ENCODE peak calls at places on chromosomes 1 and 21, in six cellular contexts. S is GM23338, D is ovary, F is endodermal cell, C is psoas muscle, O is HL-60. E is an unnamed sample.

GRCh38 chr1:76187436-76187835 is 112.9 kb downstream of the ST6GALNAC3 start:
- DNase-seq in D (no peak), C (no peak), S (no peak), F (no peak), O (no peak), E (no peak)

GRCh38 chr1:18926315-18927081 is 24.1 kb upstream of the ALDH4A1 start:
- DNase-seq in O (peak; percentile 76), C (peak; percentile 78), S (no peak), F (no peak), D (no peak), E (peak; percentile 89)

GRCh38 chr1:202998836-202999750 is 8.1 kb upstream of the TMEM183A start:
- DNase-seq in F (peak; percentile 78), D (no peak), C (no peak), O (peak; percentile 71), S (peak; percentile 85), E (peak; percentile 82)

GRCh38 chr1:190479028-190479427 is 1.4 kb upstream of the BRINP3 start:
- DNase-seq in F (no peak), S (peak; percentile 65), D (no peak), O (no peak), C (no peak), E (no peak)

GRCh38 chr1:73593379-73593778 is 604.6 kb downstream of the LRRIQ3 start:
- DNase-seq in C (no peak), D (no peak), F (peak; percentile 49), O (no peak), S (peak; percentile 44), E (peak; percentile 58)

GRCh38 chr1:89065077-89065868 is at the start of gene GBP1:
- DNase-seq in F (no peak), S (no peak), D (no peak), C (no peak), O (no peak), E (no peak)

GRCh38 chr1:206905295-206906164 is 8.3 kb downstream of the IL24 start:
- DNase-seq in O (no peak), C (no peak), S (no peak), D (no peak), F (no peak), E (no peak)

GRCh38 chr1:95437011-95437410 is 203.0 kb downstream of the RWDD3 start:
- DNase-seq in D (no peak), F (no peak), O (no peak), S (no peak), C (no peak), E (no peak)

GRCh38 chr1:8281843-8282509 is 35.9 kb upstream of the SLC45A1 start:
- DNase-seq in D (no peak), F (no peak), C (no peak), S (no peak), O (no peak), E (peak; percentile 79)

GRCh38 chr1:190124068-190124467 is 353.6 kb downstream of the BRINP3 start:
- DNase-seq in O (no peak), D (no peak), S (peak; percentile 15), C (no peak), F (no peak), E (no peak)

GRCh38 chr1:155218854-155219591 is 10.5 kb downstream of the MTX1 start:
- DNase-seq in O (peak; percentile 74), D (no peak), C (no peak), S (peak; percentile 87), F (peak; percentile 84), E (peak; percentile 61)

GRCh38 chr1:41539416-41539800 is 54.9 kb upstream of the EDN2 start:
- DNase-seq in C (no peak), D (peak; percentile 23), S (no peak), F (no peak), O (no peak), E (no peak)

GRCh38 chr1:191943684-191944083 is 214.6 kb upstream of the RGS18 start:
- DNase-seq in O (no peak), C (no peak), S (no peak), F (no peak), D (no peak), E (no peak)

GRCh38 chr1:48109390-48110009 is 112.3 kb upstream of the TRABD2B start:
- DNase-seq in F (peak; percentile 70), C (no peak), D (no peak), S (peak; percentile 82), O (peak; percentile 7), E (no peak)

GRCh38 chr21:35896060-35896459 is 164.3 kb downstream of the SETD4 start:
- DNase-seq in S (no peak), F (no peak), C (no peak), O (no peak), D (no peak), E (no peak)

GRCh38 chr1:6785721-6786505 is 659 bp downstream of the CAMTA1 start:
- DNase-seq in F (peak; percentile 74), O (no peak), S (peak; percentile 74), C (peak; percentile 66), D (peak; percentile 72), E (peak; percentile 47)

GRCh38 chr21:29642551-29643245 is 297.1 kb downstream of the GRIK1 start:
- DNase-seq in C (peak; percentile 39), D (no peak), O (no peak), F (no peak), S (no peak), E (no peak)

GRCh38 chr1:24321712-24322635 is 2.8 kb downstream of the GRHL3 start:
- DNase-seq in C (peak; percentile 73), F (peak; percentile 87), S (peak; percentile 78), D (peak; percentile 57), O (peak; percentile 86), E (peak; percentile 32)

GRCh38 chr1:24322636-24323177 is 3.5 kb downstream of the GRHL3 start:
- DNase-seq in C (no peak), D (no peak), O (no peak), S (no peak), F (no peak), E (no peak)

GRCh38 chr1:24323281-24323680 is 4.1 kb downstream of the GRHL3 start:
- DNase-seq in C (no peak), S (no peak), O (no peak), D (no peak), F (no peak), E (no peak)

GRCh38 chr1:24325587-24326449 is 6.7 kb downstream of the GRHL3 start:
- DNase-seq in O (no peak), C (no peak), S (no peak), D (no peak), F (no peak), E (no peak)

DNA sequence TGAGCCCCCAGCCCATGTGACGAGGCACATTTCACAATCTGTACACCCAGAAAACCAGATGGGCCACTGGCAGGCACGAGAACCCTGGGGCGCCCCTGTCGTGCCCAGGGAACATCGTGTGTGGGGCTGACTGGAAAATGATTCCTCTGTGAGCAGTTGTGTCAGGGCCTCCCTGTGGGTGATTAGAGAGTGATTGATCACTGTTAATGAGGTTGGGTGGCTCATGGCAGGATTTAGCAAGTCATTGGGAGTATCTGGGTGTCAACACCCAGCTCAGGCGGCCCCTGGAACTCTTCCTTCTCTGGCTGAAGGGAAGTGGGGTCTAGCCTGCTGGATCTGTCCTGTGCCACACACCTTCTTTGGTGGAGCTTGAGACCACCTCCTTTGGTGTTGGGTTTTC is 5.7 kb downstream of the GRHL3 start:
- DNase-seq in C (no peak), D (no peak), F (no peak), O (no peak), S (no peak), E (no peak)
- H3K27ac ChIP-seq in C (no peak overlapping the region), D (no peak overlapping the region), F (no peak overlapping the region), O (no peak overlapping the region), S (no peak overlapping the region), E (no peak overlapping the region)

GRCh38 chr1:59075021-59075420 is 221.9 kb upstream of the FGGY start:
- DNase-seq in D (no peak), O (no peak), C (no peak), S (no peak), F (no peak), E (no peak)

GRCh38 chr1:59079434-59080135 is 217.3 kb upstream of the FGGY start:
- DNase-seq in F (no peak), S (peak; percentile 34), D (no peak), O (no peak), C (no peak), E (no peak)

GRCh38 chr1:59078866-59079265 is 218.0 kb upstream of the FGGY start:
- DNase-seq in F (no peak), O (no peak), D (no peak), S (peak; percentile 31), C (no peak), E (no peak)

GRCh38 chr1:59076612-59077011 is 220.3 kb upstream of the FGGY start:
- DNase-seq in O (no peak), C (no peak), S (no peak), D (no peak), F (no peak), E (no peak)

GRCh38 chr1:59077739-59078503 is 219.0 kb upstream of the FGGY start:
- DNase-seq in S (peak; percentile 85), C (no peak), O (no peak), F (peak; percentile 86), D (no peak), E (no peak)
- H3K4me3 ChIP-seq in S (peak overlapping the region; percentile 35), C (no peak overlapping the region), O (no peak overlapping the region), F (peak overlapping the region; percentile 57), D (no peak overlapping the region), E (no peak overlapping the region)

DNA sequence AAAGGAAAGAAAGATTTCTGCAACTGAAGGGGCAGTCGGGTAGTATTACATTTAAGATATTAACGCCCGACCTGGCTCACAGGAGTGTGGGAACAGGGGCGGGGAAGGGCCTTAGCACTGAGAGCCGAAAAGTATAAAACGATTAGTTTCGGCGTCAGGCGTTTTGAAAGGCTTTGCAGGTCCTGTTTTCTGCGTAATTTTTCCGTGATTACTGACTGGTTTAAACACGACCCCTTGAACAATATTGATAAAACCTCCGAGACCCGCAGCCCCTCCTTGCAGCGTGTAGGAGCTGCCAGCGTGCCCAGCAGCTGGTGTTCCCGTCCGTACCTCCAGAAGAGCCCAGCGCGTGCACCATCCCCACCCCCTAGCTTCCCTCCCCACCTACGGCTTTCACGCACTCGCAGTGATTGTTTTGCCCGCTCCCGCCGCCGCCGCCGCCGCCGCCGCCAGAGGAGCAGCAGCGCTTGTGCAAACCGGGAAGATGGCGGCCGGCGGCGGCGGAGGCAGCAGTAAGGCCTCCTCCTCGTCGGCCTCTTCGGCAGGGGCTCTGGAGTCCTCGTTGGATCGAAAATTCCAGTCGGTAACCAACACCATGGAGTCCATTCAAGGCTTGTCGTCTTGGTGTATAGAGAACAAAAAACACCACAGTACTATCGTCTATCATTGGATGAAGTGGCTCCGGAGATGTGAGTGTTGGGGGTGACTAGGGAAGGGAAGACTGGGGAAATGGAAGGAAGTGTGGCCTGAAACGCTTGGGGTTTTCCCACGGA is 470 bp downstream of the RPRD2 start:
- DNase-seq in C (peak; percentile 92), D (peak; percentile 87), S (peak; percentile 80), O (peak; percentile 82), F (peak; percentile 90), E (peak; percentile 92)
- TF ChIP-seq CTCF in C (peak; percentile 7), D (peak; percentile 10), S (no peak), O (no peak), F (peak; percentile 22), E (no peak)

DNA sequence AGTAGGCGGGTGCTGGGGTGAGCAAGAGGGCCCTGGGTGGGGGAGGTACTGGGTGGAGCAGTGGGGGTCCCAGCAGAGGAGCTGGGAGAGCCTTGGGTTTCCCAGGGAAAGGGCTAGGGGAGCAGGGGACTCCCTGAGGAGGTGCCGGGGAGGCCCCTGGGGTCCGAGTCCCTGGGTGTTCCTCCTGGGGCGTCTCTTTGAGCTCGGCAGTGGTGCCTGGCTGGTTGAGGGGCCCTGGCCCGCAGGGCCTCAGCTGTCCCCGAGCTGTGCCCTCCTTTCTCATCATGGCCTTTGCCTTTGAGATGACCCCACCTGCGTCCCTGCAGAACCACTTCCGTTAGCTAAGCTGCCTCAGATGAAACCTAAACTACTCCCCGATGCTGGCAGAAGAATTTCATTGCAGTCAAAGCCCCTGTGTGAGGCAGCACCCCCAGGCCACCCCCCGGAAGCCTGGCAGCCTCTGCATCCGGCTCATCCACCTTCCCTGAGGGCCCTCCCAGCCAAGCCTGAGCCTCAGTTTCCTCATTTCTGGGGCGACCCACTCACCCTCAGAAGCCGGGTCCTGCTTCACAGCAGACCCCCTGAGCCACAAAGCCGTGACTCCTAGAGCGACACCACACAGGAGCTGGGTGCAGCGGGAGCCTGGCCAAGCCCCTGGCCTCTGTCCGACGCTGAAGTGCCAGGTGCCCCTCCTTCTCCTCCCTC is 43.5 kb upstream of the TRAPPC10 start:
- DNase-seq in S (no peak), O (no peak), D (no peak), F (no peak), C (no peak), E (no peak)
- H3K27ac ChIP-seq in S (no peak overlapping the region), O (no peak overlapping the region), D (no peak overlapping the region), F (no peak overlapping the region), C (no peak overlapping the region), E (no peak overlapping the region)